ENCODE peak calls at places on chromosomes 13 and 19, in eight cellular contexts. I is Caco-2, D is body of pancreas, T is Calu3, C is brain microvascular endothelial cell, G is omental fat pad, X is pancreas, V is GM23338. S is an unnamed sample.

GRCh38 chr19:49988007-49988406 is 27.0 kb upstream of the SIGLEC11 start:
- DNase-seq in G (no peak), D (no peak), T (no peak), V (no peak), I (no peak), C (no peak), X (no peak), S (no peak)

GRCh38 chr19:15893498-15893897 is 4.4 kb downstream of the CYP4F2 start:
- DNase-seq in I (peak), G (no peak), D (no peak), V (no peak), X (no peak), T (no peak), C (no peak), S (no peak)

GRCh38 chr13:112066624-112067004 is 335 bp upstream of the SOX1 start:
- DNase-seq in D (peak), V (peak), G (no peak), I (peak), C (no peak), T (no peak), X (no peak), S (peak)

GRCh38 chr19:7979011-7979410 is 26.4 kb downstream of the ELAVL1 start:
- DNase-seq in T (no peak), G (no peak), X (peak), I (no peak), C (no peak), D (no peak), V (no peak), S (no peak)

GRCh38 chr13:70795484-70795883 is 687.2 kb upstream of the KLHL1 start:
- DNase-seq in C (no peak), G (no peak), T (no peak), D (no peak), I (no peak), X (no peak), V (no peak), S (no peak)

GRCh38 chr13:43191561-43191960 is 168.2 kb downstream of the DNAJC15 start:
- DNase-seq in I (no peak), G (no peak), X (no peak), T (no peak), V (no peak), D (no peak), C (no peak), S (no peak)

GRCh38 chr13:24512208-24513068 is at the start of gene PARP4:
- DNase-seq in V (peak), C (peak), I (peak), T (peak), G (peak), D (peak), X (peak), S (peak)

GRCh38 chr13:33349996-33350826 is 64.7 kb upstream of the STARD13 start:
- DNase-seq in G (no peak), I (peak), V (peak), T (peak), C (peak), X (peak), D (peak), S (no peak)

GRCh38 chr13:67299731-67300130 is 69.6 kb upstream of the PCDH9 start:
- DNase-seq in X (no peak), C (peak), D (no peak), I (no peak), G (no peak), T (no peak), V (no peak), S (no peak)

GRCh38 chr13:42369071-42369795 is 97.3 kb downstream of the AKAP11 start:
- DNase-seq in V (no peak), I (no peak), D (no peak), X (no peak), G (no peak), C (no peak), T (no peak), S (peak)

GRCh38 chr13:113628291-113629270 is 29.4 kb downstream of the ATP4B start:
- DNase-seq in T (no peak), V (no peak), X (peak), G (no peak), D (no peak), C (no peak), I (no peak), S (no peak)

GRCh38 chr19:44746946-44747738 is 1.4 kb upstream of the BCL3 start:
- DNase-seq in X (peak), D (peak), G (peak), T (peak), V (peak), I (peak), C (peak), S (peak)

GRCh38 chr19:45362291-45362690 is 8.1 kb downstream of the ERCC2 start:
- DNase-seq in I (no peak), D (no peak), T (no peak), X (no peak), C (no peak), V (no peak), G (no peak), S (no peak)

GRCh38 chr19:511101-511841 is 4.0 kb downstream of the TPGS1 start:
- DNase-seq in D (no peak), I (no peak), C (no peak), X (peak), G (no peak), V (no peak), T (no peak), S (peak)

GRCh38 chr13:103188688-103189326 is 122.6 kb upstream of the SLC10A2 start:
- DNase-seq in X (no peak), C (no peak), I (peak), T (no peak), V (peak), G (no peak), D (no peak), S (no peak)

GRCh38 chr19:10237702-10238101 is 6.6 kb upstream of the S1PR2 start:
- DNase-seq in V (no peak), C (no peak), X (no peak), G (no peak), D (no peak), I (no peak), T (no peak), S (no peak)

GRCh38 chr13:45138282-45138681 is 18.0 kb downstream of the GTF2F2 start:
- DNase-seq in D (no peak), T (no peak), C (no peak), G (no peak), V (no peak), X (no peak), I (no peak), S (no peak)

GRCh38 chr19:47110521-47111080 is 3.0 kb downstream of the ZC3H4 start:
- DNase-seq in D (peak), T (no peak), C (no peak), I (no peak), G (no peak), X (no peak), V (no peak), S (peak)

GRCh38 chr13:113044431-113045114 is 61.0 kb upstream of the F7 start:
- DNase-seq in X (peak), G (no peak), T (no peak), I (no peak), V (no peak), C (no peak), D (no peak), S (no peak)

GRCh38 chr13:48559638-48560320 is 26.9 kb upstream of the RCBTB2 start:
- DNase-seq in T (no peak), G (no peak), V (no peak), C (peak), D (no peak), I (no peak), X (no peak), S (no peak)

GRCh38 chr13:80338781-80339577 is 1.9 kb downstream of the SPRY2 start:
- DNase-seq in I (peak), V (peak), D (peak), C (peak), X (peak), T (peak), G (peak), S (peak)

GRCh38 chr13:50388481-50388880 is 373.2 kb downstream of the KCNRG start:
- DNase-seq in V (no peak), T (no peak), C (no peak), D (no peak), X (no peak), I (no peak), G (no peak), S (no peak)

GRCh38 chr13:76271728-76272232 is 614.4 kb downstream of the KCTD12 start:
- DNase-seq in C (no peak), D (no peak), I (no peak), X (no peak), V (no peak), T (no peak), G (no peak), S (no peak)

GRCh38 chr19:56477429-56478338 is 539 bp upstream of the ZNF667 start:
- DNase-seq in D (peak), T (no peak), C (peak), I (no peak), V (peak), G (peak), X (peak), S (peak)

GRCh38 chr13:27151798-27152599 is 19.6 kb downstream of the USP12 start:
- DNase-seq in X (no peak), V (no peak), C (peak), T (no peak), I (no peak), D (no peak), G (no peak), S (no peak)

GRCh38 chr19:51094696-51095279 is 12.1 kb upstream of the KLK14 start:
- DNase-seq in X (no peak), D (peak), I (peak), V (peak), C (no peak), G (no peak), T (peak), S (peak)

GRCh38 chr13:77980592-77980991 is 62.0 kb upstream of the EDNRB start:
- DNase-seq in D (no peak), T (no peak), I (peak), X (no peak), G (no peak), V (no peak), C (peak), S (no peak)

GRCh38 chr19:28207244-28207643 is 1005.7 kb downstream of the UQCRFS1 start:
- DNase-seq in D (no peak), V (no peak), I (no peak), T (no peak), C (no peak), X (no peak), G (no peak), S (no peak)

GRCh38 chr19:601790-602189 is 12.1 kb downstream of the HCN2 start:
- DNase-seq in X (no peak), D (no peak), C (no peak), G (no peak), T (no peak), V (no peak), I (no peak), S (no peak)

GRCh38 chr19:36973021-36973843 is 57.1 kb downstream of the ZNF568 start:
- DNase-seq in T (no peak), C (peak), D (peak), I (no peak), X (peak), G (peak), V (peak), S (peak)

GRCh38 chr13:41995946-41996345 is 35.0 kb upstream of the VWA8 start:
- DNase-seq in G (no peak), C (peak), I (no peak), T (no peak), X (no peak), V (no peak), D (no peak), S (peak)

GRCh38 chr19:10339380-10339960 is at the start of gene ICAM3:
- DNase-seq in I (no peak), G (no peak), C (no peak), T (no peak), V (no peak), X (no peak), D (no peak), S (peak)

GRCh38 chr13:42040730-42041016 is 7.8 kb upstream of the DGKH start:
- DNase-seq in C (no peak), G (no peak), D (no peak), X (no peak), V (no peak), T (no peak), I (no peak), S (no peak)

GRCh38 chr13:79386125-79386822 is 19.8 kb downstream of the RBM26 start:
- DNase-seq in T (no peak), D (no peak), C (no peak), G (no peak), I (no peak), X (no peak), V (no peak), S (peak)

GRCh38 chr13:67052550-67053237 is 177.4 kb downstream of the PCDH9 start:
- DNase-seq in V (peak), X (no peak), C (no peak), T (no peak), G (no peak), D (no peak), I (no peak), S (no peak)

GRCh38 chr13:45310341-45311138 is 30.4 kb downstream of the TPT1 start:
- DNase-seq in D (no peak), X (no peak), G (no peak), I (no peak), V (no peak), T (no peak), C (no peak), S (no peak)

GRCh38 chr19:48985711-48986110 is 7.4 kb downstream of the GYS1 start:
- DNase-seq in T (no peak), D (no peak), C (no peak), V (no peak), I (no peak), G (no peak), X (no peak), S (no peak)

GRCh38 chr19:48988860-48989259 is 4.2 kb downstream of the GYS1 start:
- DNase-seq in X (no peak), I (no peak), G (no peak), C (no peak), T (no peak), V (no peak), D (no peak), S (no peak)

GRCh38 chr19:48986211-48986610 is 6.9 kb downstream of the GYS1 start:
- DNase-seq in G (no peak), I (no peak), D (no peak), C (no peak), X (no peak), V (no peak), T (no peak), S (no peak)

GRCh38 chr19:48988286-48988685 is 4.8 kb downstream of the GYS1 start:
- DNase-seq in C (no peak), D (no peak), V (no peak), I (no peak), X (no peak), G (no peak), T (no peak), S (no peak)

DNA sequence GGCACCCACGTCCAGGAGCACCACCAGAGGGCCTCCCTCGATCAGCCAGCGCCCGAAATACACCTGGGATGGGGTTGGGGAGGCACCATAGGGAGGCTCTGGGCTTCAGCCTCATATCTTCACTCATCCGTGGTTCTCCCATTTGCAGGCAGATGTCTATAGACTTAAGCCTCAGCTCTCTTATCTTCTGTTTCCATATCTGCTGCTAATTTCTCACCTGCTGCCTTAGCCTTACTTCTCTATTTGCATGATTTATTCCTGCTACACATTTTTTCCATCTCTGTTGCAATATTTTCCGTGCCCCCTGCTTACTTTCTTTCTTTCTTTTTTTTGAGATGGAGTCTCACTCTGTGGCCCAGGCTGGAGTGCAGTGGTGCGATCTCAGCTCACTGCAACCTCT is 5.8 kb downstream of the GYS1 start:
- DNase-seq in D (no peak), I (no peak), X (no peak), V (no peak), T (no peak), C (no peak), G (no peak), S (no peak)
- TF ChIP-seq CTCF in D (no peak), I (no peak), X (no peak), V (peak), T (no peak), C (no peak), G (no peak), S (no peak)

GRCh38 chr19:58386576-58387337 is at the start of gene RPS5:
- DNase-seq in D (peak), V (peak), C (peak), T (peak), X (peak), I (peak), G (peak), S (peak)
- TF ChIP-seq CTCF in D (peak), V (no peak), C (no peak), T (no peak), X (no peak), I (no peak), G (no peak), S (no peak)

GRCh38 chr19:30391052-30391451 is 18.9 kb downstream of the ZNF536 start:
- DNase-seq in D (no peak), V (no peak), C (no peak), G (no peak), X (no peak), I (no peak), T (no peak), S (no peak)

GRCh38 chr19:30394481-30395151 is 22.4 kb downstream of the ZNF536 start:
- DNase-seq in I (no peak), T (no peak), G (no peak), C (no peak), V (no peak), X (no peak), D (no peak), S (no peak)

GRCh38 chr19:30391554-30392551 is 19.7 kb downstream of the ZNF536 start:
- DNase-seq in X (no peak), V (peak), T (no peak), I (no peak), C (no peak), G (no peak), D (no peak), S (no peak)

GRCh38 chr19:30393729-30394480 is 21.7 kb downstream of the ZNF536 start:
- DNase-seq in T (no peak), C (no peak), X (no peak), D (no peak), I (no peak), V (no peak), G (no peak), S (no peak)

DNA sequence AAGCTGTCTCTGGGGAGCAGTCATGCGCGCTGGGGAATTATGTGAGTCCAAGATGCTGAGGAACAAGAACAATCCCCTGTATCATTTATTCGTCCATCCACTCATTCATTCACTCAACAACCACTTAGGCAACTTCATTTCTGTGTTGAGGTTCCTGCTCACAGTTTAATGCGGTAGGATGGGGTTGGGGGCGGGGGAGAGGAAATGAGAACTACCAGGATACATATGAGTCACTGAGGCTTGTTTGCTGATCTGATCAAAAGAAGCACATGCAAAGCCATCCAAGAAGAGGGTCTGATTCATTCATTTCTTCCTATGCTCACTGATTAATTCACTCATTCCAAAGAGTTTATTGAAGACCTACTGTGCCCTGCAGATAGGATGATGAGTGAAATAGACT is 20.9 kb downstream of the ZNF536 start:
- DNase-seq in C (no peak), G (no peak), T (no peak), I (no peak), V (no peak), D (no peak), X (no peak), S (peak)
- TF ChIP-seq CTCF in C (no peak), G (no peak), T (no peak), I (no peak), V (no peak), D (no peak), X (no peak), S (no peak)

GRCh38 chr13:96822900-96823299 is 171.4 kb downstream of the OXGR1 start:
- DNase-seq in V (peak), T (peak), X (no peak), D (peak), G (no peak), C (no peak), I (peak), S (no peak)
- TF ChIP-seq CTCF in V (peak), T (no peak), X (no peak), D (peak), G (no peak), C (peak), I (peak), S (no peak)

DNA sequence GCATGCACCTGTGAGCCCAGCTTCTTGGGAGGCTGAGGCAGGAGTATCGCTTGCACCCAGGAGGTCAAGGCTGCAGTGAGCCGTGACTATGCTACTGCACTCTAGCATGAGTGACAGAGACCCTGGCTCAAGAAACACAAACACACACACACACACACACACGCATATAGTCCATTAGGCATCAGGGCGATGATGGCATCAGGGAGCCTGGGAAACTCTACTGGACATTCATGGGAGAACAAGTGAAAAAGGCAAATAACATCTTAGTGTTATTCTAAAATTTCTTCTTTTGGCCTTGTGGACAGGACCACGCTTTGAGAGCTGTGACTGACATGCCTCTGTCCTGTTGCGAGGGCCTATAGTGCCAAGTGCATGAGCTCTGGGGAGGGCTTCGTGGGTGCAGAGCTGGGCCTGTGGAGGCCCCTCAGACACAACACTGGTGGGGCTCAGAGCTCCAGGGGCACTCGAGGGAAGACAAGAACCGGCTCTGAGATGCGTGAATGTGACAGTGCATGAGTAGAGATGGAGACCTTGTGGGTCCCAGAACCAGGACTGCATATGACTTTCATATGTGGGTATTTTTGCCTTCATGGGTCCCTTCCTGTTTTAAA is 8.0 kb upstream of the USF2 start:
- DNase-seq in C (no peak), I (no peak), X (peak), G (no peak), V (no peak), T (no peak), D (peak), S (no peak)
- TF ChIP-seq CTCF in C (no peak), I (no peak), X (no peak), G (no peak), V (no peak), T (no peak), D (no peak), S (no peak)

GRCh38 chr19:6766357-6767080 is 716 bp downstream of the SH2D3A start:
- DNase-seq in V (no peak), I (no peak), D (peak), T (no peak), G (no peak), X (no peak), C (no peak), S (peak)
- TF ChIP-seq CTCF in V (no peak), I (peak), D (no peak), T (no peak), G (no peak), X (no peak), C (no peak), S (no peak)

GRCh38 chr13:31349156-31349555 is 149.4 kb downstream of the B3GLCT start:
- DNase-seq in D (no peak), V (no peak), C (no peak), G (no peak), X (no peak), I (no peak), T (no peak), S (no peak)

GRCh38 chr13:31351376-31351775 is 151.6 kb downstream of the B3GLCT start:
- DNase-seq in D (no peak), G (no peak), T (no peak), C (no peak), X (no peak), I (no peak), V (no peak), S (no peak)

GRCh38 chr13:31352467-31352866 is 152.7 kb downstream of the B3GLCT start:
- DNase-seq in I (no peak), X (no peak), G (no peak), D (no peak), V (peak), T (no peak), C (no peak), S (no peak)

GRCh38 chr13:31346891-31347290 is 147.1 kb downstream of the B3GLCT start:
- DNase-seq in V (no peak), G (no peak), C (no peak), X (no peak), T (no peak), D (no peak), I (no peak), S (no peak)

DNA sequence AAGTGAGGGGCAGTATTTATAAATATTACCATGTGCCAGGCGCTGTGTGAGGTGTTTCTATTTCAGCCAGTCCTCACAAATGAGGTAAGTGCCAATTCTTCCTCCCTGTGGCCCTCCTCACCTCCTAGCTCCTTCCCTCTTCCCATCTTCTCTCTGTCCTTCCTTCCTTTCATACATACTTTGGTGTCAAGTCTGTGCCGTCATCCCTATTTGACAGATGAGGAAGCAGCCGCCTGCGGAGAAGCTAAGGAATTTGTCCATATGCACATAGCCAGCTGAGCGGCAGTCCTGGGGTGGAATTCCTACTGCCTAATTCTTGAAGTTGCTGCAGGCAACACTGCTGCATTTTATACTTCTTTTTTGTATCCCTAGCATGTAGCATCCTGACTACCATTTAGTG is 150.8 kb downstream of the B3GLCT start:
- DNase-seq in X (no peak), T (no peak), I (no peak), D (no peak), C (no peak), V (peak), G (no peak), S (no peak)
- TF ChIP-seq CTCF in X (no peak), T (no peak), I (no peak), D (no peak), C (no peak), V (no peak), G (no peak), S (no peak)